ENCODE peak calls at places on chromosomes 1 and 21, in four cellular contexts. W is HEK293T; F is choroid plexus epithelial cell; P is stimulated activated effector memory CD8-positive, alpha-beta T cell treated with anti-CD3 and anti-CD28 coated beads, Interleukin-12 subunit alpha, Interleukin-12 subunit beta, amount 100 ng/mL, for 72 hours. J is an unnamed sample.

GRCh38 chr21:36450511-36450910 is 29.4 kb downstream of the CLDN14 start:
- DNase-seq in W (no peak), F (peak; percentile 45), P (no peak), J (no peak)

GRCh38 chr1:89125571-89126233 is at the start of gene GBP2:
- DNase-seq in W (no peak), F (peak; percentile 92), P (no peak), J (peak; percentile 44)

GRCh38 chr1:109615879-109616278 is 3.5 kb downstream of the GNAT2 start:
- DNase-seq in W (no peak), F (peak; percentile 46), P (no peak), J (no peak)

GRCh38 chr1:66330711-66331110 is 203.2 kb upstream of the SGIP1 start:
- DNase-seq in W (no peak), F (peak; percentile 57), P (no peak), J (no peak)

GRCh38 chr1:230979952-230980351 is 1.1 kb downstream of the ARV1 start:
- DNase-seq in W (no peak), F (no peak), P (no peak), J (no peak)

GRCh38 chr1:226717256-226717909 is 21.7 kb downstream of the ITPKB start:
- DNase-seq in W (no peak), F (no peak), P (no peak), J (no peak)

GRCh38 chr1:17488977-17489739 is 49.7 kb upstream of the RCC2 start:
- DNase-seq in W (no peak), F (peak; percentile 84), P (no peak), J (no peak)

GRCh38 chr1:75908717-75909152 is 23.5 kb downstream of the ASB17 start:
- DNase-seq in W (peak; percentile 43), F (peak; percentile 80), P (no peak), J (no peak)

GRCh38 chr1:25873120-25873519 is 2.4 kb downstream of the PAQR7 start:
- DNase-seq in W (no peak), F (peak; percentile 29), P (no peak), J (no peak)

GRCh38 chr1:179879797-179880196 is 2.2 kb upstream of the TOR1AIP2 start:
- DNase-seq in W (no peak), F (no peak), P (no peak), J (no peak)

GRCh38 chr1:72006092-72006491 is 276.2 kb downstream of the NEGR1 start:
- DNase-seq in W (no peak), F (no peak), P (no peak), J (no peak)

GRCh38 chr1:203572134-203572625 is 54.5 kb upstream of the ATP2B4 start:
- DNase-seq in W (no peak), F (peak; percentile 76), P (no peak), J (no peak)

GRCh38 chr1:229432116-229432461 is 1.8 kb downstream of the ACTA1 start:
- DNase-seq in W (no peak), F (no peak), P (no peak), J (no peak)

GRCh38 chr21:35677298-35677841 is 383.0 kb downstream of the SETD4 start:
- DNase-seq in W (no peak), F (no peak), P (no peak), J (no peak)

GRCh38 chr1:31760422-31760900 is 3.7 kb downstream of the ADGRB2 start:
- DNase-seq in W (no peak), F (no peak), P (no peak), J (no peak)

GRCh38 chr1:220956861-220957605 is 77.8 kb downstream of the HLX start:
- DNase-seq in W (no peak), F (peak; percentile 74), P (no peak), J (no peak)

J was measured in frontal cortex.